ENCODE peak calls at places on chromosome 20, in four cellular contexts. One of them, this sample, is unnamed.
A peak's percentile ranks its signal among the peaks of the same experiment; 100 is the strongest.

GRCh38 chr20:35284267-35284991 is at the start of gene EIF6:
- DNase-seq in H9: peak; percentile 88
- DNase-seq in H1: peak; percentile 93
- DNase-seq in mesendoderm: peak; percentile 97
- DNase-seq in this sample: peak; percentile 74

GRCh38 chr20:62336329-62336728 is 30.8 kb downstream of the LAMA5 start:
- DNase-seq in H1: no peak
- DNase-seq in mesendoderm: peak; percentile 75
- DNase-seq in H9: no peak
- DNase-seq in this sample: peak; percentile 24

GRCh38 chr20:31684153-31685003 is 38.3 kb downstream of the BCL2L1 start:
- DNase-seq in H9: no peak
- DNase-seq in H1: no peak
- DNase-seq in mesendoderm: no peak
- DNase-seq in this sample: no peak

GRCh38 chr20:59938696-59939051 is 1.4 kb downstream of the PPP1R3D start:
- DNase-seq in H1: no peak
- DNase-seq in H9: no peak
- DNase-seq in mesendoderm: no peak
- DNase-seq in this sample: peak; percentile 67

GRCh38 chr20:43750774-43751166 is 24.0 kb upstream of the GTSF1L start:
- DNase-seq in mesendoderm: no peak
- DNase-seq in H9: no peak
- DNase-seq in H1: no peak
- DNase-seq in this sample: no peak

GRCh38 chr20:59811681-59812171 is 121.7 kb downstream of the SYCP2 start:
- DNase-seq in H9: peak; percentile 17
- DNase-seq in H1: peak; percentile 26
- DNase-seq in mesendoderm: no peak
- DNase-seq in this sample: no peak

GRCh38 chr20:52959125-52959524 is 13.0 kb upstream of the TSHZ2 start:
- DNase-seq in H1: no peak
- DNase-seq in H9: no peak
- DNase-seq in mesendoderm: peak; percentile 37
- DNase-seq in this sample: no peak

GRCh38 chr20:15446373-15446772 is 1109.0 kb upstream of the FLRT3 start:
- DNase-seq in H1: no peak
- DNase-seq in mesendoderm: no peak
- DNase-seq in H9: no peak
- DNase-seq in this sample: no peak

GRCh38 chr20:4113546-4113945 is 98.2 kb upstream of the RNF24 start:
- DNase-seq in H9: no peak
- DNase-seq in H1: peak; percentile 23
- DNase-seq in mesendoderm: peak; percentile 51
- DNase-seq in this sample: no peak

GRCh38 chr20:571754-572331 is 28.3 kb upstream of the CSNK2A1 start:
- DNase-seq in mesendoderm: peak; percentile 85
- DNase-seq in H1: peak; percentile 63
- DNase-seq in H9: peak; percentile 61
- DNase-seq in this sample: peak; percentile 19

GRCh38 chr20:19758888-19759331 is 852 bp downstream of the RIN2 start:
- DNase-seq in mesendoderm: peak; percentile 64
- DNase-seq in H9: peak; percentile 76
- DNase-seq in H1: peak; percentile 86
- DNase-seq in this sample: peak; percentile 34

GRCh38 chr20:12936020-12936419 is 72.8 kb upstream of the SPTLC3 start:
- DNase-seq in mesendoderm: peak; percentile 67
- DNase-seq in H9: peak; percentile 52
- DNase-seq in H1: no peak
- DNase-seq in this sample: no peak

DNA sequence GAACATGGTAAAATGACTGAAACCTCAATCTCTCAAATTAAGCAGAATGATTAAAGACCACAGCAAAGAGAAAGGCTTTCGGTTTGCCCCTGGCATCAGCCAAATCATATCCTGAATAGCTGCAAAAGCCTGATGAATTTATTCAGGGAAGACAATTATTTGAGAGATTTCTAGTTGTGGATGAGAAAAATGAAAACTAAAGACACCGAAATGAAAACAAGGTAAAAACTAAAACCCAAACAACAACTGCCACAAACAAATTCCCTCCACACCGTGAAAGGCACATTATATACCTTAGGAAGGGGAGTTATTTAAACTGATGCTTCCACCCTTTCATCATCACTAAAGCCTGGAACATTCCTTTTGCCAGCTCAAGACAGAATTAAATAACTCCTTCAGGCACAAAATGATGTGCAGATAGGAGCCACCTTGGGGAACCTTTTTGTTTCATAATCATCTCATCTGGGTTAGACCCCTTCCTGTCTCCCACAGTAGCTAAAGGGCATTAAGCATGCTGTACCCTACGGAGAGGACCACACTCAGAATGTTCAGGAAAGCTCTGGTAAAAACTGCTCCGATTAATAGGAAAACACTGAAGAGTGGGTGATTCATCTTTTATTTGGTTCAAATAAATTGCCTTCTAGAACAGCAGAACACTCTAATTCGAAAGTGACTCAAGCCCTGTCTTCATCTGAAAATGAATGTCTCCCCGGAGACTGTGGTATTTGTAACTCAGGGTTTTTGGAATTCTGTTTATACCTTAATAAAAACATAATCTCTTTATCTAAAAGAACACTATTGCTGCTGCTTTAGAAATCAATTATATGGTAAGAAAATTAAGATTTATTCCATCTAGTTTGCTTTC is 9.1 kb upstream of the ANKRD60 start:
- DNase-seq in H1: no peak
- DNase-seq in H9: no peak
- DNase-seq in mesendoderm: no peak
- DNase-seq in this sample: no peak
- H2BK5ac ChIP-seq in H1: no peak overlapping the region
- H2BK5ac ChIP-seq in H9: no peak overlapping the region
- H2BK5ac ChIP-seq in mesendoderm: no peak overlapping the region
- H2BK5ac ChIP-seq in this sample: no peak overlapping the region

DNA sequence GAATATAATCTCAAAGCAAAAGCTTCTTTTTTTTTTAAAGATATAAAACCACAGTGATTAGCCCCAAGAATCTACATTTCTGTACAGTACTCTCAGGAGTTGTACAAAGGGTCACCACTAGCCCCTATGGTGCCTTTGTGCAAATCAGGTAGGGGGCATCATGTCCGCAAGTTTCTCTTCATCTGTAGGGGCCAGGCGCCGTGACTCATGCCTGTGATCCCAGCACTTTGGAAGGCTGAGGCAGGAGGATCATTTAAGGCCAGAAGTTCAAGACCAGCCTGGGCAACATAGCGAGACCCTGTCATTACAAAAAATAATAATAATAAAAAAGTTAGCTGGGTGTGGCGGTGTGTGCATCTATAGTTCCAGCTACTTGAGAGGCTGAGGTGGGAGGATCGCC is 63.9 kb downstream of the ZMYND8 start:
- DNase-seq in H1: no peak
- DNase-seq in mesendoderm: no peak
- DNase-seq in H9: no peak
- DNase-seq in this sample: no peak
- H3K79me2 ChIP-seq in H1: peaks cover 60% of the 10 kb centered on the region
- H3K79me2 ChIP-seq in mesendoderm: no peaks in the 10 kb centered on the region
- H3K79me2 ChIP-seq in H9: no peaks in the 10 kb centered on the region
- H3K79me2 ChIP-seq in this sample: no peaks in the 10 kb centered on the region

DNA sequence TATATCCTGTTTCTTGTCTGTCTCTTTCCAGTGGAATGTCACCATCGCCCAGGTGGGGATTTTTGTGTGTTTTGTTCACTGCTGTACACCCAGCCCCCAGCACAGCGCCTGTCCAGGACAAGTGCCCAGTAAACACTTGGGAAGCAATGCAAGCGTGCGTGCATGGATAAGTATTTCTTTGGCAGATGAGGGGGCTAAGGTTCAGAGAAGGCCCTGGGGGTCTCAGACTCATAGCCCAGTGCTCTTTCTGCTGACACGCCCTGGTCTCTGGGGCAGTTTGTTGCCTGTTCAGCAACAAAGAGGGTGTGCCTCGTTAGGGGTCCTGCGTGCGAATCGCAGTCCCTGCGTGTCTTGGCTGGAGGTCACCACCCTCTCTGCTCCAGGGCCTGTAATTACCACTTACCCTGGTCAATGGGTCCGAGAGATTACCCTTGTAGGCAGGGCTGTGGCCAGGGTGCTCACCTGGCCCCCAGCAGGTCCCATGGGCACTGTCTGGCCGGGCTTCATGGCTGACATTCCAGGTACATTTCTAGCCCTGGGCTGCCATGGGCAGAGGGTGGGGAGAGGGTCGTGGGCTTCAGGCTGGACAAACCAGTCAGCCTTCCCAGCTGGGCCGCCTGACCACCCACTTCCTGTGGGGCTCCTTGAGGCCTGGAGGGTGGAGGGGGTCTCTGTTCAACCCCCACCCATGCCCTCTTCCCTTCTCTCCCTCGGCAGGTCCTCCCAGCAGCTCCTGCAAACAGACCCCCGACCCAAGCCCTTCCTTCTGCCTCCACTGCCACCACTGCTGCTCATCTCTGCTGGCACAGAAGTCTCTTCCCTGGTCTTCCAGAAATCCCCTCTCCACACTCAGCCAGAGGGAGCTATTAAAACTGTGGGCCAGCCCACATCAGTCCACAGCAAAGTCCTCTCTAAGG is 87.1 kb downstream of the CEBPB start:
- DNase-seq in H1: no peak
- DNase-seq in mesendoderm: no peak
- DNase-seq in H9: no peak
- DNase-seq in this sample: peak; percentile 84
- H2AK5ac ChIP-seq in H1: no peak overlapping the region
- H2AK5ac ChIP-seq in mesendoderm: no peak overlapping the region
- H2AK5ac ChIP-seq in H9: no peak overlapping the region
- H2AK5ac ChIP-seq in this sample: peak overlapping the region; percentile 17

GRCh38 chr20:63544958-63545516 is 2.5 kb downstream of the SRMS start:
- DNase-seq in mesendoderm: no peak
- DNase-seq in H1: no peak
- DNase-seq in H9: no peak
- DNase-seq in this sample: no peak
- H2BK5ac ChIP-seq in mesendoderm: no peak overlapping the region
- H2BK5ac ChIP-seq in H1: no peak overlapping the region
- H2BK5ac ChIP-seq in H9: no peak overlapping the region
- H2BK5ac ChIP-seq in this sample: no peak overlapping the region

This sample was measured in trophoblast cell.